ENCODE peak calls at places on chromosomes 1 and 21, in six cellular contexts. Q is HCT116, G is HepG2, U is K562, M is GM12878, J is H1. S is an unnamed sample. For H3K9me3 and H3K36me3, the result is how much of the 10 kb centered on the place peaks cover.

GRCh38 chr1:185973645-185974044 is 239.5 kb downstream of the HMCN1 start:
- DNase-seq in Q (no peak), M (no peak), G (no peak), J (no peak), U (no peak), S (no peak)

GRCh38 chr1:9143250-9143649 is 14.3 kb upstream of the GPR157 start:
- DNase-seq in M (no peak), U (no peak), J (no peak), Q (no peak), G (no peak), S (no peak)

GRCh38 chr1:168767885-168768584 is 39.0 kb upstream of the DPT start:
- DNase-seq in G (no peak), Q (no peak), J (no peak), M (no peak), U (no peak), S (no peak)

GRCh38 chr21:40333731-40334130 is 466.5 kb downstream of the PCP4 start:
- DNase-seq in M (no peak), J (no peak), U (no peak), Q (no peak), G (no peak), S (no peak)

GRCh38 chr1:113811353-113811887 is 856 bp downstream of the RSBN1 start:
- DNase-seq in M (no peak), U (peak), G (peak), Q (no peak), J (no peak), S (peak)

GRCh38 chr1:36989260-36989659 is 45.1 kb downstream of the GRIK3 start:
- DNase-seq in Q (no peak), J (no peak), M (no peak), U (no peak), G (no peak), S (no peak)

GRCh38 chr1:5934058-5934884 is 58.0 kb downstream of the NPHP4 start:
- DNase-seq in U (no peak), Q (no peak), J (peak), G (no peak), M (no peak), S (no peak)

GRCh38 chr1:51518033-51518729 is 885 bp downstream of the EPS15 start:
- DNase-seq in Q (no peak), J (peak), M (peak), G (peak), U (peak), S (peak)

GRCh38 chr1:183227963-183228649 is 42.0 kb downstream of the LAMC2 start:
- DNase-seq in M (no peak), Q (peak), U (peak), J (peak), G (peak), S (peak)

GRCh38 chr1:40257313-40257687 is 736 bp upstream of the ZMPSTE24 start:
- DNase-seq in Q (peak), G (no peak), U (peak), J (no peak), M (no peak), S (no peak)

GRCh38 chr1:90135306-90135705 is 140.4 kb downstream of the ZNF326 start:
- DNase-seq in J (no peak), M (no peak), G (no peak), U (no peak), Q (no peak), S (no peak)

GRCh38 chr1:59052194-59052593 is 244.7 kb upstream of the FGGY start:
- DNase-seq in Q (no peak), U (no peak), G (peak), M (no peak), J (no peak), S (no peak)

GRCh38 chr1:54806931-54807611 is 5.9 kb upstream of the TTC22 start:
- DNase-seq in J (peak), G (no peak), Q (peak), M (no peak), U (no peak), S (no peak)

GRCh38 chr1:64175639-64176038 is 27.8 kb upstream of the UBE2U start:
- DNase-seq in M (no peak), G (no peak), J (no peak), Q (no peak), U (no peak), S (no peak)

GRCh38 chr1:101309334-101310221 is 72.8 kb downstream of the S1PR1 start:
- DNase-seq in G (peak), U (peak), Q (no peak), M (no peak), J (peak), S (peak)

GRCh38 chr1:157878059-157878458 is 36.5 kb upstream of the CD5L start:
- DNase-seq in G (peak), Q (peak), M (no peak), U (peak), J (no peak), S (peak)

GRCh38 chr1:163509126-163509525 is 187.4 kb downstream of the NUF2 start:
- DNase-seq in G (no peak), U (no peak), M (no peak), Q (no peak), J (no peak), S (no peak)

GRCh38 chr1:160194737-160195059 is 4.3 kb downstream of the CASQ1 start:
- DNase-seq in U (no peak), Q (no peak), G (no peak), M (no peak), J (no peak), S (no peak)

GRCh38 chr1:171652234-171652822 is at the start of gene MYOC:
- DNase-seq in U (no peak), Q (no peak), J (no peak), G (no peak), M (no peak), S (no peak)

GRCh38 chr1:171654705-171655214 is 2.3 kb upstream of the MYOC start:
- DNase-seq in J (no peak), G (no peak), U (no peak), Q (no peak), M (no peak), S (no peak)

GRCh38 chr1:171661076-171661650 is 8.7 kb upstream of the MYOC start:
- DNase-seq in M (no peak), Q (no peak), G (no peak), J (no peak), U (no peak), S (no peak)

GRCh38 chr1:171653796-171654704 is 1.6 kb upstream of the MYOC start:
- DNase-seq in G (no peak), Q (no peak), M (no peak), J (no peak), U (no peak), S (no peak)

DNA sequence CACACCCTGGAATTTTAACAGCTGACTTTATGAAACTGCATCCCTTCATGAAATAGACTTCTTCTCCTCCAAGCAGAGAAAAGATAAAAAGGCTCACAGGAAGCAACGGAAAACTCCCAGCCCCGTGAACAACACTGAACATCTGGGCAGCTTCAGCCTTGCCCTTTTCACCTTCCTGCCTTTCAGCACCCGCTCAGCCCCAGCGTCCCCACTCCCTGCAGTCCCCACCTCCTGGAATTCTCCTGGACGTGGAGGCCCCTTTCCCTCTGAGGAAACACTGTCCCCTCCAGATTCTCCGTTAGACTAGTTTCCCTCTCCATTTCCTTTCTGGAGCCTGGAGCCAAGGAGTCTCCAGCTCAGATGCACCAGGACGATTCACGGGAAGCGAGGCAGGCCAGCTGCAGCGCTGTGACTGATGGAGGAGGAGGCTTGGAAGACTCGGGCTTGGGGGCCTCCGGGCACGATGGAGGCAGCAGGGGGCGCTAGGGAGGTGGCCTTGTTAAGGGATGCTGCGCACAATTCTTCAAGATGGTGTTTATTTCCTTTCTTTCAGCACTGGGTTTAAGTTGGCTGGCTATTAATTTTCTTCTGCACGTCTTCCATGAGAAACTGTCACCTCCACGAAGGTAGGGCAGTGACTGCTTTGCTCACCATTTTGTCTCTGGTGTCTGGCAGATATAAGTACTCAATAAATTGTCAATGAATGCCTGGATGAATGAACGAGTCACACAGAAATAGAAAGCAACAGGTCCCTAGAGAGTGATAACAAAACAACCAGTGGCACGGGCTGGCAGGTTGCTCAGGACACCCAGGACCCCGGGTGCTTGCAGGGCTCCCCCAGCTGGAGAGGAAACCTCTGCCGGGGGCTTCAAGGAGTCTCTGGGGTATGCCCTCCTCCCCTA is 3.0 kb upstream of the MYOC start:
- DNase-seq in M (no peak), G (peak), Q (peak), U (peak), J (peak), S (peak)
- TF ChIP-seq ZNF274 in M (no peak), G (no peak), Q (no peak), U (no peak), J (no peak), S (no peak)

GRCh38 chr21:9763807-9764206 is 757.6 kb upstream of the TPTE start:
- DNase-seq in Q (no peak), J (no peak), G (no peak), M (no peak), U (no peak), S (no peak)
- H3K9me3 ChIP-seq in Q (half or more), J (half or more), G (half or more), M (under half), U (under half), S (under half)

DNA sequence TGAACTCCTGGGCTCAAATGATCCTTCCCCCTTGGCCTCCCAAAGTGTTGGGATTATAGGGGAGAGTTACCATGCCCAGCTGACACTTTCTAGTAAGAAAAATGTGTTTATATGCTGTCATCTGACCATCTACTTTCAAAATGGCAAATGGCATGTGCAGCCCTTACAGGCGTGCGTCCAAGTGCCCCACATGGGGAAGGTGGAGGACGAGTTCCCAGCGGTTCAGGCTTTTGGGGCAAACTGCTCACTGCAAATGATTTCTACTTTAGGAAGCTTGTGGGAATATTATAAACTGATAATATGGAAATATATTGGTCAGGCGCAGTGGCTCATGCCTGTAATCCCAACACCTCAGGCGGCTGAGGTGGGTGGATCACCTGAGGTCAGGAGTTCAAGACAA is 41.5 kb upstream of the NADK start:
- DNase-seq in G (no peak), Q (no peak), J (no peak), M (no peak), U (no peak), S (no peak)
- H3K36me3 ChIP-seq in G (half or more), Q (under half), J (half or more), M (under half), U (half or more), S (half or more)

DNA sequence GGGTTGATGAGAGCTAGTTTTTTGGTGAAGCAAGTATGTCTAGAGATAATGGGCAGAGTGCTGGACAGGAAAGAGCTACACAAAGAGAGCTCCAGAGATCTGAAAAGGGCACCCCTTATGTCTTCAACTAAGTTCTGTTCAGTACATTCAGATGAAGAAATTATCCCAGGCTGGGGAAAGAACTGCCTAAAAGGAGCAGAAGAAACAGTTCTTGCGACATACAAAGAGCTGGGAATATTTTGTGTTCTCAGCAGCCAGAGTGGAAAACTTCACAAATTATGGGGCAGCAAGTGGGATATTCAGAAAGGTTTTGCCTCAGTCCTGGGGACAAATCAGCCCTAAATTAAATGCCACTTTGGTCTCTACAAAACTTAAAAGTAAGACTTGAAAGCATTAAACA is 17.4 kb upstream of the CCN1 start:
- DNase-seq in G (no peak), M (no peak), U (no peak), Q (no peak), J (no peak), S (no peak)
- TF ChIP-seq ZNF274 in G (no peak), M (no peak), U (no peak), Q (no peak), J (no peak), S (no peak)

S was measured in NT2/D1.